ENCODE peak calls at places on chromosomes 4 and X, in eight cellular contexts. One of them, this sample, is unnamed.

GRCh38 chr4:53804719-53805118 is 213.4 kb upstream of the LNX1 start:
- DNase-seq in SJCRH30: peak; percentile 68
- DNase-seq in activated CD8-positive, alpha-beta memory T cell treated with anti-CD3 and anti-CD28 coated beads for 48 hours: no peak
- DNase-seq in activated CD4-positive, CD25-positive, alpha-beta regulatory T cell treated with anti-CD3 and anti-CD28 coated beads, Interleukin-2, amount 50 U/mL, for 72 hours: no peak
- DNase-seq in posterior cingulate gyrus: no peak
- DNase-seq in activated gamma-delta T cell treated with Interleukin-2 at 50 U/mL for 16 hours: no peak
- DNase-seq in AG09309: no peak
- DNase-seq in activated T-helper 9 cell treated with anti-CD3 and anti-CD28 coated beads, Interleukin-2, amount 50 U/mL, for 16 hours: no peak
- DNase-seq in this sample: peak; percentile 43

GRCh38 chrX:110317079-110317819 is 636 bp downstream of the AMMECR1 start:
- DNase-seq in SJCRH30: peak; percentile 36
- DNase-seq in activated CD8-positive, alpha-beta memory T cell treated with anti-CD3 and anti-CD28 coated beads for 48 hours: no peak
- DNase-seq in activated CD4-positive, CD25-positive, alpha-beta regulatory T cell treated with anti-CD3 and anti-CD28 coated beads, Interleukin-2, amount 50 U/mL, for 72 hours: peak; percentile 42
- DNase-seq in posterior cingulate gyrus: peak; percentile 77
- DNase-seq in activated gamma-delta T cell treated with Interleukin-2 at 50 U/mL for 16 hours: peak; percentile 20
- DNase-seq in AG09309: no peak
- DNase-seq in activated T-helper 9 cell treated with anti-CD3 and anti-CD28 coated beads, Interleukin-2, amount 50 U/mL, for 16 hours: peak; percentile 11
- DNase-seq in this sample: peak; percentile 23

GRCh38 chr4:139297001-139297410 is 4.3 kb upstream of the NAA15 start:
- DNase-seq in SJCRH30: no peak
- DNase-seq in activated CD8-positive, alpha-beta memory T cell treated with anti-CD3 and anti-CD28 coated beads for 48 hours: no peak
- DNase-seq in activated CD4-positive, CD25-positive, alpha-beta regulatory T cell treated with anti-CD3 and anti-CD28 coated beads, Interleukin-2, amount 50 U/mL, for 72 hours: no peak
- DNase-seq in posterior cingulate gyrus: no peak
- DNase-seq in activated gamma-delta T cell treated with Interleukin-2 at 50 U/mL for 16 hours: no peak
- DNase-seq in AG09309: no peak
- DNase-seq in activated T-helper 9 cell treated with anti-CD3 and anti-CD28 coated beads, Interleukin-2, amount 50 U/mL, for 16 hours: no peak
- DNase-seq in this sample: peak; percentile 56

GRCh38 chrX:97629597-97629985 is 745.9 kb downstream of the RPA4 start:
- DNase-seq in SJCRH30: no peak
- DNase-seq in activated CD8-positive, alpha-beta memory T cell treated with anti-CD3 and anti-CD28 coated beads for 48 hours: no peak
- DNase-seq in activated CD4-positive, CD25-positive, alpha-beta regulatory T cell treated with anti-CD3 and anti-CD28 coated beads, Interleukin-2, amount 50 U/mL, for 72 hours: no peak
- DNase-seq in posterior cingulate gyrus: no peak
- DNase-seq in activated gamma-delta T cell treated with Interleukin-2 at 50 U/mL for 16 hours: no peak
- DNase-seq in AG09309: no peak
- DNase-seq in activated T-helper 9 cell treated with anti-CD3 and anti-CD28 coated beads, Interleukin-2, amount 50 U/mL, for 16 hours: no peak
- DNase-seq in this sample: no peak

GRCh38 chr4:107734120-107734519 is 14.1 kb upstream of the PAPSS1 start:
- DNase-seq in SJCRH30: peak; percentile 20
- DNase-seq in activated CD8-positive, alpha-beta memory T cell treated with anti-CD3 and anti-CD28 coated beads for 48 hours: no peak
- DNase-seq in activated CD4-positive, CD25-positive, alpha-beta regulatory T cell treated with anti-CD3 and anti-CD28 coated beads, Interleukin-2, amount 50 U/mL, for 72 hours: no peak
- DNase-seq in posterior cingulate gyrus: no peak
- DNase-seq in activated gamma-delta T cell treated with Interleukin-2 at 50 U/mL for 16 hours: no peak
- DNase-seq in AG09309: no peak
- DNase-seq in activated T-helper 9 cell treated with anti-CD3 and anti-CD28 coated beads, Interleukin-2, amount 50 U/mL, for 16 hours: no peak
- DNase-seq in this sample: no peak

GRCh38 chr4:47543331-47543730 is 58.3 kb downstream of the ATP10D start:
- DNase-seq in SJCRH30: no peak
- DNase-seq in activated CD8-positive, alpha-beta memory T cell treated with anti-CD3 and anti-CD28 coated beads for 48 hours: no peak
- DNase-seq in activated CD4-positive, CD25-positive, alpha-beta regulatory T cell treated with anti-CD3 and anti-CD28 coated beads, Interleukin-2, amount 50 U/mL, for 72 hours: no peak
- DNase-seq in posterior cingulate gyrus: no peak
- DNase-seq in activated gamma-delta T cell treated with Interleukin-2 at 50 U/mL for 16 hours: no peak
- DNase-seq in AG09309: no peak
- DNase-seq in activated T-helper 9 cell treated with anti-CD3 and anti-CD28 coated beads, Interleukin-2, amount 50 U/mL, for 16 hours: no peak
- DNase-seq in this sample: no peak

GRCh38 chr4:166941629-166942028 is 292.7 kb downstream of the SPOCK3 start:
- DNase-seq in SJCRH30: no peak
- DNase-seq in activated CD8-positive, alpha-beta memory T cell treated with anti-CD3 and anti-CD28 coated beads for 48 hours: no peak
- DNase-seq in activated CD4-positive, CD25-positive, alpha-beta regulatory T cell treated with anti-CD3 and anti-CD28 coated beads, Interleukin-2, amount 50 U/mL, for 72 hours: no peak
- DNase-seq in posterior cingulate gyrus: no peak
- DNase-seq in activated gamma-delta T cell treated with Interleukin-2 at 50 U/mL for 16 hours: no peak
- DNase-seq in AG09309: no peak
- DNase-seq in activated T-helper 9 cell treated with anti-CD3 and anti-CD28 coated beads, Interleukin-2, amount 50 U/mL, for 16 hours: no peak
- DNase-seq in this sample: peak; percentile 16

GRCh38 chr4:176607807-176608206 is 184.9 kb downstream of the VEGFC start:
- DNase-seq in SJCRH30: no peak
- DNase-seq in activated CD8-positive, alpha-beta memory T cell treated with anti-CD3 and anti-CD28 coated beads for 48 hours: no peak
- DNase-seq in activated CD4-positive, CD25-positive, alpha-beta regulatory T cell treated with anti-CD3 and anti-CD28 coated beads, Interleukin-2, amount 50 U/mL, for 72 hours: no peak
- DNase-seq in posterior cingulate gyrus: no peak
- DNase-seq in activated gamma-delta T cell treated with Interleukin-2 at 50 U/mL for 16 hours: no peak
- DNase-seq in AG09309: no peak
- DNase-seq in activated T-helper 9 cell treated with anti-CD3 and anti-CD28 coated beads, Interleukin-2, amount 50 U/mL, for 16 hours: no peak
- DNase-seq in this sample: no peak

GRCh38 chr4:100063355-100063754 is 113.3 kb upstream of the H2AZ1 start:
- DNase-seq in SJCRH30: no peak
- DNase-seq in activated CD8-positive, alpha-beta memory T cell treated with anti-CD3 and anti-CD28 coated beads for 48 hours: no peak
- DNase-seq in activated CD4-positive, CD25-positive, alpha-beta regulatory T cell treated with anti-CD3 and anti-CD28 coated beads, Interleukin-2, amount 50 U/mL, for 72 hours: no peak
- DNase-seq in posterior cingulate gyrus: no peak
- DNase-seq in activated gamma-delta T cell treated with Interleukin-2 at 50 U/mL for 16 hours: no peak
- DNase-seq in AG09309: no peak
- DNase-seq in activated T-helper 9 cell treated with anti-CD3 and anti-CD28 coated beads, Interleukin-2, amount 50 U/mL, for 16 hours: no peak
- DNase-seq in this sample: peak; percentile 22